ENCODE peak calls at places on chromosomes 2 and 18, in seven cellular contexts. T, C, M, O, Z, X and R are unnamed samples.

GRCh38 chr18:4106407-4107033 is 348.6 kb downstream of the DLGAP1 start:
- DNase-seq in M (peak; percentile 16), Z (peak; percentile 82), X (peak; percentile 42), T (peak; percentile 70), C (peak; percentile 18), O (peak; percentile 80), R (peak; percentile 75)

GRCh38 chr2:35410431-35411061 is 945.0 kb upstream of the CRIM1 start:
- DNase-seq in T (peak; percentile 59), X (no peak), O (peak; percentile 65), C (peak; percentile 4), Z (peak; percentile 78), M (no peak), R (peak; percentile 50)

GRCh38 chr2:219743548-219743947 is 116.1 kb downstream of the SLC4A3 start:
- DNase-seq in C (no peak), M (no peak), Z (no peak), X (no peak), O (no peak), T (no peak), R (no peak)

GRCh38 chr18:25724121-25724520 is 366.3 kb downstream of the SS18 start:
- DNase-seq in Z (no peak), O (no peak), X (no peak), C (no peak), T (no peak), M (no peak), R (no peak)

GRCh38 chr2:113060396-113060795 is 1.4 kb downstream of the IL36RN start:
- DNase-seq in Z (peak; percentile 2), O (no peak), C (no peak), M (no peak), X (no peak), T (no peak), R (no peak)

GRCh38 chr2:196925445-196925767 is 1.1 kb downstream of the PGAP1 start:
- DNase-seq in M (no peak), Z (peak; percentile 26), T (no peak), X (no peak), C (no peak), O (no peak), R (peak; percentile 32)

GRCh38 chr2:239179851-239180371 is 220.9 kb downstream of the HDAC4 start:
- DNase-seq in X (no peak), Z (no peak), C (no peak), M (no peak), T (no peak), O (no peak), R (no peak)

GRCh38 chr2:28251337-28251736 is 141.3 kb upstream of the FOSL2 start:
- DNase-seq in C (no peak), M (no peak), Z (no peak), O (peak; percentile 37), X (no peak), T (no peak), R (no peak)

GRCh38 chr2:38037325-38037724 is 38.6 kb downstream of the CYP1B1 start:
- DNase-seq in M (no peak), T (no peak), C (no peak), O (no peak), Z (no peak), X (no peak), R (no peak)

GRCh38 chr2:175025946-175026345 is 20.8 kb upstream of the CHN1 start:
- DNase-seq in T (no peak), M (no peak), C (peak; percentile 11), O (no peak), Z (no peak), X (no peak), R (no peak)

GRCh38 chr2:206556357-206556949 is 85.8 kb upstream of the FAM237A start:
- DNase-seq in T (peak; percentile 28), Z (peak; percentile 50), X (peak; percentile 48), C (no peak), M (no peak), O (peak; percentile 65), R (peak; percentile 63)

GRCh38 chr2:145257931-145258330 is 738.0 kb upstream of the ZEB2 start:
- DNase-seq in M (no peak), T (no peak), Z (no peak), X (no peak), O (no peak), C (no peak), R (no peak)

GRCh38 chr2:6917071-6917760 is at the start of gene RNF144A:
- DNase-seq in Z (peak; percentile 87), C (no peak), T (peak; percentile 59), X (no peak), O (peak; percentile 62), M (peak; percentile 51), R (peak; percentile 40)

GRCh38 chr18:77255426-77256105 is 5.9 kb downstream of the GALR1 start:
- DNase-seq in X (no peak), M (no peak), T (no peak), C (no peak), O (no peak), Z (no peak), R (no peak)

GRCh38 chr2:124027182-124027581 is 2.1 kb downstream of the CNTNAP5 start:
- DNase-seq in X (no peak), Z (peak; percentile 82), C (no peak), M (no peak), T (peak; percentile 54), O (peak; percentile 59), R (peak; percentile 35)

GRCh38 chr18:48605408-48605845 is 66.6 kb downstream of the CTIF start:
- DNase-seq in M (no peak), X (peak; percentile 29), T (peak; percentile 52), Z (peak; percentile 33), C (no peak), O (peak; percentile 37), R (peak; percentile 35)

GRCh38 chr2:168545439-168546082 is 89.5 kb downstream of the CERS6 start:
- DNase-seq in T (no peak), X (peak; percentile 39), O (no peak), Z (peak; percentile 51), M (peak; percentile 41), C (peak; percentile 52), R (peak; percentile 96)

GRCh38 chr2:28137221-28137620 is 246.7 kb downstream of the BABAM2 start:
- DNase-seq in O (no peak), Z (peak; percentile 62), C (peak; percentile 88), M (peak; percentile 90), X (no peak), T (no peak), R (peak; percentile 91)

GRCh38 chr18:23825978-23826405 is 136.7 kb downstream of the LAMA3 start:
- DNase-seq in T (no peak), C (peak; percentile 72), O (no peak), M (peak; percentile 95), Z (peak; percentile 62), X (no peak), R (peak; percentile 90)

GRCh38 chr18:46289458-46289857 is 185.3 kb downstream of the HAUS1 start:
- DNase-seq in C (no peak), T (no peak), X (no peak), Z (no peak), M (no peak), O (no peak), R (no peak)

GRCh38 chr2:32502941-32503340 is 124.9 kb upstream of the TTC27 start:
- DNase-seq in O (no peak), Z (no peak), M (no peak), C (no peak), T (no peak), X (no peak), R (no peak)

GRCh38 chr2:43144265-43144664 is 82.1 kb downstream of the ZFP36L2 start:
- DNase-seq in O (no peak), Z (no peak), X (no peak), C (no peak), M (no peak), T (no peak), R (no peak)

DNA sequence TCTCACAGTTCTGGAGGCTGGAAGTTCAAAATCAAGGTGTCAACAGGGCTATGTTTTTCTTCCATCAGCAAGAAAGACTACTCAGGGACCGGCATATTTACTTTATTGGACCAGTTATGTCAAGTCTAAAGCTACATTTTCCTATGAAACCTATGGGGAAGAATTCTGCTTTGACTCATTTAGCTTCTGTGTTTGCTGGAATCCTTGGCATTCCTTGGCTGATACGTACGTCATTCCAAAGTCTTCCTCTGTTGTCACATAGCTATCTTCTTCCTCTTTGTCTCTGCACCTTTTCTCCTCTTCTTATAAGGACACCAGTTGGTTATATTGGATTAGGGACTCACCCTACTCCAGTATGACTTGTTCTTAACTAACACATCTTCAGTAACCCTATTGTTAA is 137.4 kb upstream of the FBXO11 start:
- DNase-seq in C (no peak), O (no peak), Z (no peak), T (no peak), M (no peak), X (no peak), R (no peak)
- TF ChIP-seq CTCF in C (no peak), O (no peak), Z (no peak), T (no peak), M (no peak), X (no peak), R (no peak)

GRCh38 chr2:127536707-127537106 is 1.2 kb downstream of the MYO7B start:
- DNase-seq in C (no peak), O (no peak), X (no peak), Z (no peak), T (no peak), M (no peak), R (no peak)
- H3K4me3 ChIP-seq in C (no peak overlapping the region), O (no peak overlapping the region), X (no peak overlapping the region), Z (no peak overlapping the region), T (no peak overlapping the region), M (no peak overlapping the region), R (no peak overlapping the region)

DNA sequence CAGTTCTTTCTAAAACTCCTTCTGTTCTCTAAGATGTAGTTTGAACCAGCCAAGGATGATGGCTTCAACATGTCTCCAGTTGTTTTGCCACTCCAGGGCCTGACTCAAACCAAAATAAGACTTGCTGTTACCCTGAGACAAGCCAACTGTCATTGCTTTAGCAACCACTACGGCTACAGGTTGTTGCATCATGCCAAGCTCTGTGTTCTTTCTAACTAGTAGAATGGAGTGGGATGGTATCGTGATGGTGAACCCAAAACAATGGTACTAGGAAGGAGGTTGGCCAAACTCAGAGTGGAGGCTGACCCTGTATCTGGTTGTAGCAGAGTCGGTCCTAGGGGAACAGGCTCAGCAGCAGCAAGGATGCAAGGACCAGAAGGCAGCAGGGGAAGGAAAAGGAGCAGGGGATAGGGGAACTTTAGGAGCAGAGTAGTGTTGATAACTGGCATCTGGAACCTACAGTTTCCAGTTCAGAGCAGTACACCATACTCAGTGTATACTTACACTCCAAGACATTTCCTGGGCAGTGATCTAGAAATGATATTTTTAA is 51.6 kb downstream of the PDK1 start:
- DNase-seq in Z (no peak), T (no peak), C (no peak), X (no peak), M (no peak), O (no peak), R (no peak)
- TF ChIP-seq CTCF in Z (no peak), T (no peak), C (no peak), X (no peak), M (no peak), O (no peak), R (no peak)

GRCh38 chr2:233866479-233866878 is 1.7 kb downstream of the MSL3B start:
- DNase-seq in C (no peak), O (no peak), M (no peak), X (no peak), T (no peak), Z (no peak), R (no peak)

GRCh38 chr2:233865838-233866237 is 2.3 kb downstream of the MSL3B start:
- DNase-seq in X (no peak), Z (no peak), C (no peak), T (peak; percentile 35), M (no peak), O (no peak), R (no peak)

GRCh38 chr2:233871432-233871831 is 3.2 kb upstream of the MSL3B start:
- DNase-seq in O (no peak), C (no peak), X (no peak), T (no peak), M (no peak), Z (no peak), R (no peak)

GRCh38 chr2:233862261-233862768 is 5.9 kb downstream of the MSL3B start:
- DNase-seq in X (no peak), C (no peak), O (no peak), M (no peak), T (no peak), Z (no peak), R (no peak)

GRCh38 chr2:233867993-233868532 is at the start of gene MSL3B:
- DNase-seq in C (no peak), O (peak; percentile 79), T (no peak), Z (peak; percentile 78), M (no peak), X (peak; percentile 46), R (peak; percentile 55)
- H3K4me3 ChIP-seq in C (peak within 1 kb of the TSS; percentile 54), O (peak within 1 kb of the TSS; percentile 63), T (no peak within 1 kb of the TSS), Z (peak within 1 kb of the TSS; percentile 59), M (peak within 1 kb of the TSS; percentile 42), X (peak within 1 kb of the TSS; percentile 87), R (peak within 1 kb of the TSS; percentile 64)